ENCODE peak calls at places on chromosomes 4 and X, in four cellular contexts. I, O, G and C are unnamed samples.

GRCh38 chr4:142698541-142698940 is 147.6 kb downstream of the INPP4B start:
- DNase-seq in I (no peak), O (no peak), G (no peak), C (no peak)

GRCh38 chr4:123110685-123111084 is 188.3 kb upstream of the NUDT6 start:
- DNase-seq in I (no peak), O (no peak), G (no peak), C (no peak)

GRCh38 chr4:1047106-1047975 is 35.9 kb downstream of the FGFRL1 start:
- DNase-seq in I (peak), O (peak), G (peak), C (peak)

GRCh38 chr4:78720151-78720726 is 55.9 kb upstream of the BMP2K start:
- DNase-seq in I (no peak), O (no peak), G (no peak), C (no peak)

GRCh38 chrX:53048169-53049126 is at the start of gene GPR173:
- DNase-seq in I (peak), O (peak), G (peak), C (no peak)

GRCh38 chr4:90798948-90799347 is 671.8 kb downstream of the CCSER1 start:
- DNase-seq in I (no peak), O (no peak), G (no peak), C (no peak)

GRCh38 chrX:71017396-71017939 is 50.7 kb downstream of the SNX12 start:
- DNase-seq in I (peak), O (no peak), G (no peak), C (no peak)

GRCh38 chrX:318068-318738 is 393 bp downstream of the GTPBP6 start:
- DNase-seq in I (peak), O (peak), G (peak), C (peak)

GRCh38 chrX:14030248-14030592 is 528 bp upstream of the GEMIN8 start:
- DNase-seq in I (peak), O (no peak), G (no peak), C (no peak)

GRCh38 chr4:173237722-173238121 is 69.1 kb downstream of the GALNT7 start:
- DNase-seq in I (no peak), O (no peak), G (no peak), C (no peak)

GRCh38 chr4:40621229-40621591 is 8.5 kb downstream of the RBM47 start:
- DNase-seq in I (peak), O (no peak), G (no peak), C (no peak)

GRCh38 chr4:151045907-151046306 is 30.8 kb upstream of the LRBA start:
- DNase-seq in I (no peak), O (no peak), G (no peak), C (no peak)

GRCh38 chr4:71441186-71442169 is 102.7 kb downstream of the SLC4A4 start:
- DNase-seq in I (peak), O (no peak), G (no peak), C (no peak)

GRCh38 chrX:17361620-17362019 is 13.4 kb upstream of the NHS start:
- DNase-seq in I (peak), O (no peak), G (no peak), C (no peak)

GRCh38 chr4:37892641-37893040 is 1.8 kb downstream of the TBC1D1 start:
- DNase-seq in I (no peak), O (no peak), G (peak), C (no peak)

GRCh38 chrX:102341867-102342266 is 94.9 kb downstream of the NXF2 start:
- DNase-seq in I (peak), O (no peak), G (no peak), C (no peak)
- TF ChIP-seq CTCF in I (peak), O (no peak), G (no peak), C (peak)

GRCh38 chr4:82247629-82248028 is 126.2 kb downstream of the HNRNPD start:
- DNase-seq in I (no peak), O (no peak), G (no peak), C (no peak)

GRCh38 chr4:82247171-82247570 is 126.6 kb downstream of the HNRNPD start:
- DNase-seq in I (no peak), O (no peak), G (no peak), C (no peak)

DNA sequence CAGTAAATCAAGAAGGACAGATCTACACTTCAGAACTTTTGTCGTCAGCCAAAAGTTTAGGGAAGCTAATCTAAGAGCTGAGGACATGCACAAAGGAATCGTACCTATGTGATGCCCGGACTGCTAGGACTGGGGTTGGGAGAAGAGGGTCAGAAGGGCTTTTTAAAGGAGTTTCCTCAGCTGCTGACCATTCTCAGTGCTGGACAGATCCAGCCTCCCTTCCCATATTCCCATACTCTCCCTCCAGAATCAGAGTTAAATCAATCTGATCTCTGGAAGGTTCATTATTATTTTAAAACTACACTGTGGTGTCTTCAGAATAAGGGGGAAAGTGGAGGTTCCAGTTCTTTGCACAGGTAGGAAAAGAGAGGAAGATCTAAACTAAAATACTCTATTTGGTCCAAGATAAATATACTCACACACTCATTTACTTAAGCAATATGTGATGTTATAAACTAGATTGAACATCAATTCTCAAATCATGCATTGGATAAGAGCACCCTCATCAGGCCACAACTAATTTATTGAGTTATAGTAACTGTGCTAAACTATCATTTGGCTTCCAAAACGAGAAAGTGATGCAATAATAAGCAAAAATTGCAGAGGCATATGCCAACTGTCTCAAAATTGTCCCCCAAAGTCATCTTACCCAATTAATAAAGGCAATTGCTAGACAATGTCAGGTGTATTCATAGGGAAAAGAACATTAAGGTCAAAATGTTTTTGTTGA is 124.7 kb downstream of the HNRNPD start:
- DNase-seq in I (no peak), O (no peak), G (no peak), C (no peak)
- TF ChIP-seq CTCF in I (no peak), O (no peak), G (no peak), C (no peak)

GRCh38 chrX:110125435-110125834 is 122.5 kb downstream of the TMEM164 start:
- DNase-seq in I (peak), O (no peak), G (no peak), C (no peak)
- TF ChIP-seq CTCF in I (peak), O (no peak), G (no peak), C (peak)

GRCh38 chr4:118082182-118082581 is 47.9 kb downstream of the NDST3 start:
- DNase-seq in I (no peak), O (no peak), G (no peak), C (no peak)

GRCh38 chr4:118077767-118078105 is 43.5 kb downstream of the NDST3 start:
- DNase-seq in I (no peak), O (no peak), G (no peak), C (peak)

DNA sequence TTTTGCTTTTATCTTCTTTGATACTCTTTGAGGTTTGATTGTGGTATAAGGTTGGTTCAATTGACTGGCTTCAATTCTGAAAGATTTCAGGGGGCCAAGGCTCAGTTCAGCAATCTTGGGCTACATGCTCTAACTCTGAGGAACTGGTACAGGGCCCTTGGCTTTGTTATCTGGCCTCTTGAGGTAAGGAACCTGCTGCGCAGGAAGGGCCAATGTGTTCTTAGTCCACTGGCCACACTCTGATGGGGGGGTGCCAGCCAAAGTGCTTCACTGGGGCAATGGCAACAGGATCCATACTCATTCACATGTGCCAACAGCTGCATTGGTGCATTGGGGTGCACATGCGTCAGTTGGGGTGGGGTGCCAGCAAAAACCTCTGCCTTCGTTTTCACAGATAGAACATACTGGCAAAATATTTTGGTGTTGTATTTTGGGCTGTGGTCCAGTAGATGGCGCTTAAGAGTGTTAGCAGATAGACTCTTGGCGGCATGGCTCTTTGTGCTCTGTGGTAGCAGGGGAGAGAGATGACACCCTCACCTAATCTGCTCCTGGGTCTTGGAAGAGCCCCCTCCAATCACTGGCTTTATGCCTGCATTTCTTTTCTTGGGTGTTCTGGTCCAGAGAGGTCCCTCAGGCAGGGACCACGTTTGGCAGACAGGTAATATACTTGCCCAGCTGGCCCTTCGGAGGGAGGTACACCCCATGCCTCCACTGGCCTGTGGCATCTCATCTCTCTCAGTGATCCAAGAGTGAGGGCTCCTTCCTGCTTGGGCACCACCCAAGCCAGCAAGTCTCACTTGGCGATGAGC is 42.9 kb downstream of the NDST3 start:
- DNase-seq in I (peak), O (no peak), G (peak), C (peak)
- TF ChIP-seq CTCF in I (peak), O (no peak), G (peak), C (peak)